ENCODE peak calls at places on chromosome 16, in ten cellular contexts. F is fibroblast of pulmonary artery, I is GM23248, A is colonic mucosa, C is testis, M is cardiac fibroblast, E is AG09309, Y is lower leg skin, X is PC-3, S is breast epithelium. P is an unnamed sample.

GRCh38 chr16:31427441-31428276 is 501 bp downstream of the COX6A2 start:
- DNase-seq in F (peak; percentile 47), I (peak; percentile 75), A (peak; percentile 47), C (peak; percentile 79), M (peak; percentile 20), E (no peak), Y (peak; percentile 91), X (no peak), S (no peak), P (peak; percentile 66)

GRCh38 chr16:23113185-23113584 is 36.1 kb downstream of the USP31 start:
- DNase-seq in F (no peak), I (no peak), A (no peak), C (no peak), M (no peak), E (no peak), Y (no peak), X (no peak), S (no peak), P (no peak)

GRCh38 chr16:89018605-89019158 is 41.7 kb upstream of the CBFA2T3 start:
- DNase-seq in F (no peak), I (no peak), A (no peak), C (no peak), M (no peak), E (no peak), Y (no peak), X (no peak), S (no peak), P (no peak)

GRCh38 chr16:64094170-64094960 is 1027.5 kb downstream of the CDH11 start:
- DNase-seq in F (peak; percentile 16), I (peak; percentile 51), A (no peak), C (no peak), M (peak; percentile 66), E (no peak), Y (no peak), X (no peak), S (no peak), P (no peak)

GRCh38 chr16:86584726-86585721 is 6.7 kb downstream of the FOXL1 start:
- DNase-seq in F (no peak), I (peak; percentile 74), A (no peak), C (no peak), M (peak; percentile 85), E (no peak), Y (peak; percentile 79), X (peak; percentile 84), S (no peak), P (no peak)

GRCh38 chr16:30183961-30184429 is 593 bp downstream of the CORO1A start:
- DNase-seq in F (no peak), I (no peak), A (peak; percentile 44), C (no peak), M (no peak), E (no peak), Y (peak; percentile 87), X (no peak), S (no peak), P (no peak)

GRCh38 chr16:10501016-10501607 is 79.3 kb downstream of the EMP2 start:
- DNase-seq in F (no peak), I (no peak), A (no peak), C (peak; percentile 0), M (no peak), E (no peak), Y (no peak), X (no peak), S (no peak), P (no peak)

GRCh38 chr16:86566601-86566965 is at the start of gene FOXC2:
- DNase-seq in F (peak; percentile 96), I (peak; percentile 98), A (peak; percentile 70), C (peak; percentile 91), M (peak; percentile 98), E (peak; percentile 85), Y (peak; percentile 95), X (no peak), S (peak; percentile 73), P (peak; percentile 78)

GRCh38 chr16:83633285-83633684 is 174.5 kb upstream of the HSBP1 start:
- DNase-seq in F (no peak), I (no peak), A (no peak), C (no peak), M (no peak), E (no peak), Y (no peak), X (no peak), S (no peak), P (no peak)

GRCh38 chr16:11165349-11165748 is 90.7 kb downstream of the SOCS1 start:
- DNase-seq in F (no peak), I (no peak), A (no peak), C (no peak), M (no peak), E (no peak), Y (no peak), X (no peak), S (no peak), P (no peak)

GRCh38 chr16:72819345-72819744 is 228.6 kb downstream of the ZFHX3 start:
- DNase-seq in F (peak; percentile 29), I (peak; percentile 86), A (no peak), C (no peak), M (peak; percentile 79), E (peak; percentile 48), Y (no peak), X (peak; percentile 75), S (no peak), P (no peak)

GRCh38 chr16:85649411-85649977 is 36.4 kb downstream of the GSE1 start:
- DNase-seq in F (no peak), I (no peak), A (no peak), C (no peak), M (no peak), E (no peak), Y (no peak), X (no peak), S (no peak), P (peak; percentile 50)

GRCh38 chr16:89006036-89006752 is 29.2 kb upstream of the CBFA2T3 start:
- DNase-seq in F (no peak), I (no peak), A (no peak), C (no peak), M (no peak), E (no peak), Y (no peak), X (no peak), S (no peak), P (no peak)

GRCh38 chr16:57512296-57513001 is 23.9 kb downstream of the CCDC102A start:
- DNase-seq in F (no peak), I (no peak), A (no peak), C (no peak), M (no peak), E (no peak), Y (no peak), X (no peak), S (no peak), P (no peak)

GRCh38 chr16:3966681-3967080 is 86.2 kb upstream of the CREBBP start:
- DNase-seq in F (no peak), I (no peak), A (no peak), C (no peak), M (no peak), E (no peak), Y (no peak), X (no peak), S (no peak), P (no peak)

DNA sequence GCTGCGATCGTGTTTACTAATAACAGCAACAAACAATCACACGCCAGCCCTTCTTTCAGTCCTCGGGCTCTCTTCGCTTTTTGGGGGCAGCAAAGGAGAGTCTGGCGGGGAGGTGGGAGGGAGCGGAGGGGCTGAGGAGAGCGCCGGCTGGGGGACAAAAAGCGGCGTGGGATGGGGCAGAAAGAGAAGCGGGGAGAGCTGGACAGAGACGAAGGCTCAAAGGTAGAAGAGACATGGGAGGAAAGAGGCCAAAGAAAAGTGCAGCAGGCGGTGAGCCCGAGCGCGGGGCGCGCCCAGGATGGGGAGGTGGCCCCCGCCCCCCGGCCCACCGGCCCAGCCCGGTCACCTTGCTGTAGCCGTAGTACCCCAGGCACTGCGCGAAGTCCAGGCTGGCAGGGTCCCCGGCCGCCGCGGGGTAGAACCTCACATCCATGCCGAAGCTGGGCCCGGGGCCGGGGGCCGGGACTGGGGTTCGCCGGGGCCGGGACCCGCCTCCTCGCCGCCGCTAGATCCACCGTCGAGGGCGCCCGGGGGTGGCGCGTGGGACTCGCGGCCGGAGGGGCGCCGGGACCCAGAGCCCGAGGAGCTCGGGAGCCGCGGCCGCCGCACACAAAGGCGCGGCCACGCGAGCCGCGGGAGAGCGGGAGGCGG is 527 bp downstream of the TOX3 start:
- DNase-seq in F (no peak), I (peak; percentile 1), A (peak; percentile 28), C (no peak), M (no peak), E (no peak), Y (no peak), X (no peak), S (no peak), P (no peak)
- H3K4me3 ChIP-seq in F (no peak overlapping the region), I (no peak overlapping the region), A (peak overlapping the region; percentile 64), C (no peak overlapping the region), M (no peak overlapping the region), E (no peak overlapping the region), Y (peak overlapping the region; percentile 23), X (no peak overlapping the region), S (peak overlapping the region; percentile 64), P (peak overlapping the region; percentile 29)

GRCh38 chr16:66400503-66401380 is 26.4 kb upstream of the BEAN1 start:
- DNase-seq in F (no peak), I (no peak), A (no peak), C (no peak), M (no peak), E (no peak), Y (peak; percentile 72), X (no peak), S (no peak), P (no peak)
- H3K4me3 ChIP-seq in F (no peak overlapping the region), I (no peak overlapping the region), A (no peak overlapping the region), C (no peak overlapping the region), M (no peak overlapping the region), E (no peak overlapping the region), Y (no peak overlapping the region), X (no peak overlapping the region), S (no peak overlapping the region), P (no peak overlapping the region)

DNA sequence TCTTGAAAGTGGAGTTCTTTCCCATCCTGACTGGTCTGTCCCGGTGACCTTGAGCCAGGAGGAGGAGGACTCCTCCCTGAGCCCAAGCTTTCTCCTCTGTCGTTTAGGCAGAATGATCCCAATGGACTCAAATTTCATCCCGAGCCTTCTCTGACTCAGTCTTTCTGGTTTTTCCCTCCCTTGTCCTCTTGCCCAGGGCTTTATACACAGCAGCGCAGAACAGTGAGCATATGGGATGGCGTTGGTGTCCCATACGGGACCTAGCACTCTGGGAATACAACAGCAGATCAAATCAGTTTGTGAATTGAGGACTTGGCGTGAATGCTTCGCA is 950 bp upstream of the XYLT1 start:
- DNase-seq in F (no peak), I (peak; percentile 88), A (no peak), C (no peak), M (no peak), E (no peak), Y (no peak), X (no peak), S (no peak), P (no peak)
- H3K4me3 ChIP-seq in F (no peak overlapping the region), I (peak overlapping the region; percentile 90), A (no peak overlapping the region), C (no peak overlapping the region), M (no peak overlapping the region), E (peak overlapping the region; percentile 86), Y (no peak overlapping the region), X (no peak overlapping the region), S (no peak overlapping the region), P (no peak overlapping the region)

DNA sequence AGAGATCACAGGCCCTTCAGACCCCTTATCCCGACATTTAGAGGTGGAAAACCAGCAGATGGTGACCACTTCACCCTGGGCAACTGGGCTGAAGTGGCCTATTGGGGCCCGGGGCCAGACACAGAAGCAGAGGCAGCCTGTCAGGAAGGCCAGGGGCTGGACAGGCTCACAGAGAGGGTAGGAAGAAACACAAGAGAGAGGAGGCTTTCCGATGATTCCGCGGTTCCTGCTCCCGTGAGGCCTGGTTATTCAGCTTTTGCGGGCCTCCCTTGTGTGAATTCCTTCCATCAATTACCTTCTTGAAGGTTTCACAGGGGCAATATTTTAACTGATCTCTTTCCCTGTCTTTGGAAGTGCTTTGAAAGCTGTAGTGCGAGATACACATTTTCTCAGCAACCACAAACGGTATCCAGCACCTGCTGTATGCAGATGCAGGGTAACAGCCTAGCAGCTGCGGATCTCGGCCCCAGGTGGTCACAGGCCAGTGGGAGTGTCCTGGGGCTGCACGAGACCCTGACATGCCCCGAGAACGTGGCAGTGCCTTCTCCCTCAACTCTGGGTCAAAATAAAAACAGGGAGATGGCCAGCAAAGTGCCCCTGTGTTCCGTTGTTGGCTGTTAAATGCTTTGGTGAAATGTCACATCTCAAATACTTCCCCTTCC is 11.6 kb upstream of the CMIP start:
- DNase-seq in F (no peak), I (no peak), A (no peak), C (no peak), M (no peak), E (no peak), Y (no peak), X (no peak), S (no peak), P (no peak)
- H3K4me3 ChIP-seq in F (no peak overlapping the region), I (no peak overlapping the region), A (no peak overlapping the region), C (no peak overlapping the region), M (no peak overlapping the region), E (no peak overlapping the region), Y (no peak overlapping the region), X (no peak overlapping the region), S (no peak overlapping the region), P (no peak overlapping the region)

P was measured in ovary.